ENCODE peak calls at places on chromosomes 7 and 10, in five cellular contexts. B is mucosa of gallbladder; C is Caco-2; L is activated CD8-positive, alpha-beta T cell treated with anti-CD3 and anti-CD28 coated beads for 36 hours; K is B cell. X is an unnamed sample.

GRCh38 chr7:20214787-20215669 is 2.2 kb downstream of the MACC1 start:
- DNase-seq in K (no peak), B (no peak), L (no peak), C (peak), X (no peak)

GRCh38 chr7:44163591-44163990 is 22.5 kb upstream of the MYL7 start:
- DNase-seq in B (no peak), L (no peak), C (no peak), K (no peak), X (peak)

GRCh38 chr7:145644426-145645154 is 472.0 kb upstream of the CNTNAP2 start:
- DNase-seq in K (no peak), C (no peak), B (no peak), L (no peak), X (no peak)

GRCh38 chr10:11510714-11511113 is 100.7 kb downstream of the USP6NL start:
- DNase-seq in B (no peak), K (no peak), L (no peak), C (no peak), X (no peak)

GRCh38 chr10:97186911-97187310 is 1.2 kb upstream of the SLIT1 start:
- DNase-seq in B (no peak), L (no peak), K (no peak), C (no peak), X (no peak)

GRCh38 chr10:28768227-28768626 is 90.9 kb downstream of the BAMBI start:
- DNase-seq in B (no peak), K (no peak), C (no peak), L (no peak), X (no peak)

GRCh38 chr7:4880218-4880617 is 3.3 kb downstream of the RADIL start:
- DNase-seq in C (no peak), K (no peak), B (no peak), L (no peak), X (no peak)

GRCh38 chr7:17466201-17466600 is 167.7 kb downstream of the AHR start:
- DNase-seq in K (no peak), C (no peak), B (no peak), L (no peak), X (no peak)

GRCh38 chr7:125136341-125136740 is 206.7 kb upstream of the POT1 start:
- DNase-seq in K (no peak), B (no peak), C (no peak), L (no peak), X (no peak)

GRCh38 chr10:99658622-99659030 is 683 bp upstream of the ENTPD7 start:
- DNase-seq in L (peak), C (peak), B (peak), K (peak), X (no peak)

GRCh38 chr10:75926763-75927162 is 495.3 kb downstream of the LRMDA start:
- DNase-seq in L (peak), K (no peak), B (peak), C (no peak), X (no peak)

GRCh38 chr10:70672165-70672992 is at the start of gene ADAMTS14:
- DNase-seq in K (no peak), C (no peak), B (no peak), L (peak), X (no peak)

GRCh38 chr7:25852249-25852994 is 299.6 kb upstream of the NFE2L3 start:
- DNase-seq in C (no peak), K (peak), B (no peak), L (peak), X (no peak)

GRCh38 chr7:86559096-86559495 is 84.6 kb upstream of the GRM3 start:
- DNase-seq in C (no peak), B (no peak), K (no peak), L (no peak), X (no peak)

GRCh38 chr10:8766899-8767298 is 712.4 kb downstream of the GATA3 start:
- DNase-seq in B (no peak), C (no peak), L (no peak), K (no peak), X (no peak)

GRCh38 chr7:30140456-30140855 is 5.7 kb downstream of the MTURN start:
- DNase-seq in K (no peak), B (no peak), C (no peak), L (no peak), X (no peak)

GRCh38 chr7:144584741-144585140 is 181.2 kb upstream of the NOBOX start:
- DNase-seq in B (no peak), L (no peak), K (no peak), C (no peak), X (no peak)

GRCh38 chr10:125101049-125101448 is 59.3 kb downstream of the CTBP2 start:
- DNase-seq in B (no peak), C (no peak), K (no peak), L (no peak), X (no peak)

GRCh38 chr7:47654672-47655340 is 72.9 kb upstream of the TNS3 start:
- DNase-seq in L (no peak), B (no peak), C (no peak), K (no peak), X (no peak)

GRCh38 chr10:58016614-58017013 is 251.1 kb downstream of the IPMK start:
- DNase-seq in C (no peak), K (no peak), B (no peak), L (no peak), X (no peak)

GRCh38 chr7:91864070-91864469 is 16.4 kb downstream of the MTERF1 start:
- DNase-seq in B (no peak), L (no peak), C (no peak), K (no peak), X (no peak)

GRCh38 chr7:32116436-32116835 is 46.2 kb upstream of the PDE1C start:
- DNase-seq in B (no peak), L (no peak), K (no peak), C (no peak), X (no peak)

GRCh38 chr7:128913856-128914565 is 3.5 kb upstream of the KCP start:
- DNase-seq in L (no peak), C (peak), B (no peak), K (peak), X (no peak)

GRCh38 chr7:37786741-37787569 is 61.4 kb upstream of the NME8 start:
- DNase-seq in K (peak), C (no peak), B (no peak), L (no peak), X (no peak)

GRCh38 chr10:1291178-1292090 is 235.2 kb downstream of the WDR37 start:
- DNase-seq in K (no peak), L (no peak), B (no peak), C (no peak), X (no peak)

GRCh38 chr7:36589391-36589790 is 134.9 kb downstream of the AOAH start:
- DNase-seq in C (no peak), B (no peak), K (no peak), L (no peak), X (no peak)

GRCh38 chr10:70379581-70380176 is 2.7 kb downstream of the LRRC20 start:
- DNase-seq in K (no peak), B (no peak), L (no peak), C (no peak), X (no peak)

GRCh38 chr10:49601857-49602256 is 8.3 kb upstream of the SLC18A3 start:
- DNase-seq in K (no peak), L (no peak), B (no peak), C (peak), X (no peak)

GRCh38 chr10:16986406-16987128 is 143.0 kb downstream of the CUBN start:
- DNase-seq in L (no peak), C (no peak), B (no peak), K (no peak), X (no peak)

GRCh38 chr10:123885406-123886164 is 6.0 kb downstream of the CPXM2 start:
- DNase-seq in B (no peak), C (no peak), K (no peak), L (no peak), X (no peak)

GRCh38 chr10:35728341-35728740 is 86.2 kb upstream of the FZD8 start:
- DNase-seq in B (no peak), L (no peak), C (no peak), K (no peak), X (no peak)

GRCh38 chr7:132076301-132077049 is 499.8 kb downstream of the PLXNA4 start:
- DNase-seq in K (no peak), B (no peak), C (no peak), L (no peak), X (no peak)

GRCh38 chr7:111409714-111410422 is 152.4 kb downstream of the IMMP2L start:
- DNase-seq in B (no peak), L (no peak), C (no peak), K (no peak), X (peak)

GRCh38 chr7:748446-748845 is 21.4 kb upstream of the PRKAR1B start:
- DNase-seq in C (peak), K (no peak), L (no peak), B (no peak), X (no peak)

GRCh38 chr7:139651308-139651707 is 126.5 kb downstream of the HIPK2 start:
- DNase-seq in K (no peak), L (no peak), B (no peak), C (no peak), X (no peak)

GRCh38 chr7:133344275-133344674 is 91.4 kb downstream of the EXOC4 start:
- DNase-seq in C (no peak), L (no peak), K (no peak), B (no peak), X (no peak)

GRCh38 chr7:22267989-22268615 is 88.9 kb downstream of the RAPGEF5 start:
- DNase-seq in C (no peak), B (no peak), L (no peak), K (no peak), X (no peak)

X was measured in non-pigmented ciliary epithelial cell.